ENCODE peak calls at places on chromosomes 6 and 20, in nine cellular contexts. Z is SK-N-SH, A is neural progenitor cell, G is HCT116, R is OCI-LY7, P is GM23338, J is PC-3, L is MM.1S, V is hepatocyte. N is an unnamed sample.

GRCh38 chr6:139150915-139151314 is 16.0 kb downstream of the HECA start:
- DNase-seq in Z (no peak), A (peak), G (no peak), R (no peak), P (no peak), J (no peak), L (no peak), V (no peak), N (no peak)

GRCh38 chr6:157906537-157907061 is 75.1 kb upstream of the SYNJ2 start:
- DNase-seq in Z (no peak), A (no peak), G (no peak), R (no peak), P (no peak), J (no peak), L (no peak), V (no peak), N (no peak)

GRCh38 chr6:159008656-159009288 is 8.8 kb upstream of the RSPH3 start:
- DNase-seq in Z (peak), A (peak), G (no peak), R (peak), P (peak), J (peak), L (peak), V (peak), N (peak)

GRCh38 chr20:10699941-10700340 is 26.1 kb upstream of the JAG1 start:
- DNase-seq in Z (no peak), A (no peak), G (no peak), R (no peak), P (no peak), J (no peak), L (no peak), V (no peak), N (no peak)

GRCh38 chr6:155388546-155388945 is 67.1 kb downstream of the NOX3 start:
- DNase-seq in Z (no peak), A (no peak), G (no peak), R (no peak), P (no peak), J (no peak), L (no peak), V (no peak), N (no peak)

GRCh38 chr20:46767127-46767761 is 57.8 kb downstream of the SLC2A10 start:
- DNase-seq in Z (peak), A (peak), G (peak), R (peak), P (peak), J (peak), L (peak), V (peak), N (peak)

GRCh38 chr6:37126961-37127360 is 43.0 kb upstream of the PIM1 start:
- DNase-seq in Z (no peak), A (no peak), G (no peak), R (no peak), P (peak), J (no peak), L (no peak), V (no peak), N (no peak)

GRCh38 chr6:5087389-5087788 is 2.2 kb downstream of the PPP1R3G start:
- DNase-seq in Z (no peak), A (peak), G (no peak), R (no peak), P (peak), J (no peak), L (no peak), V (no peak), N (no peak)

GRCh38 chr20:14951707-14952106 is 614.3 kb upstream of the FLRT3 start:
- DNase-seq in Z (no peak), A (no peak), G (no peak), R (no peak), P (no peak), J (peak), L (no peak), V (peak), N (peak)

GRCh38 chr6:28982476-28983266 is 22.4 kb downstream of the ZNF311 start:
- DNase-seq in Z (peak), A (peak), G (no peak), R (no peak), P (peak), J (peak), L (peak), V (peak), N (peak)

GRCh38 chr6:83708970-83709747 is at the start of gene SNAP91:
- DNase-seq in Z (peak), A (peak), G (no peak), R (no peak), P (peak), J (no peak), L (peak), V (peak), N (no peak)

GRCh38 chr6:15755555-15755954 is 92.7 kb upstream of the DTNBP1 start:
- DNase-seq in Z (no peak), A (no peak), G (no peak), R (no peak), P (no peak), J (no peak), L (no peak), V (no peak), N (peak)

GRCh38 chr20:38073307-38074010 is 39.9 kb downstream of the RPRD1B start:
- DNase-seq in Z (peak), A (peak), G (peak), R (peak), P (peak), J (peak), L (peak), V (peak), N (peak)

GRCh38 chr6:38713812-38714211 is 1.3 kb upstream of the DNAH8 start:
- DNase-seq in Z (no peak), A (no peak), G (no peak), R (no peak), P (peak), J (peak), L (peak), V (no peak), N (no peak)

GRCh38 chr20:2446845-2447244 is 23.7 kb downstream of the SNRPB start:
- DNase-seq in Z (no peak), A (peak), G (no peak), R (no peak), P (peak), J (no peak), L (no peak), V (no peak), N (no peak)

GRCh38 chr6:524803-525202 is 132.1 kb downstream of the HUS1B start:
- DNase-seq in Z (no peak), A (peak), G (no peak), R (peak), P (no peak), J (no peak), L (no peak), V (no peak), N (no peak)

GRCh38 chr6:1591926-1592325 is 17.8 kb upstream of the FOXC1 start:
- DNase-seq in Z (no peak), A (no peak), G (no peak), R (no peak), P (no peak), J (no peak), L (no peak), V (no peak), N (no peak)
- TF ChIP-seq EZH2phosphoT487 in Z (no peak), A (no peak), G (no peak), R (no peak), P (no peak), J (no peak), L (no peak), V (no peak), N (no peak)

DNA sequence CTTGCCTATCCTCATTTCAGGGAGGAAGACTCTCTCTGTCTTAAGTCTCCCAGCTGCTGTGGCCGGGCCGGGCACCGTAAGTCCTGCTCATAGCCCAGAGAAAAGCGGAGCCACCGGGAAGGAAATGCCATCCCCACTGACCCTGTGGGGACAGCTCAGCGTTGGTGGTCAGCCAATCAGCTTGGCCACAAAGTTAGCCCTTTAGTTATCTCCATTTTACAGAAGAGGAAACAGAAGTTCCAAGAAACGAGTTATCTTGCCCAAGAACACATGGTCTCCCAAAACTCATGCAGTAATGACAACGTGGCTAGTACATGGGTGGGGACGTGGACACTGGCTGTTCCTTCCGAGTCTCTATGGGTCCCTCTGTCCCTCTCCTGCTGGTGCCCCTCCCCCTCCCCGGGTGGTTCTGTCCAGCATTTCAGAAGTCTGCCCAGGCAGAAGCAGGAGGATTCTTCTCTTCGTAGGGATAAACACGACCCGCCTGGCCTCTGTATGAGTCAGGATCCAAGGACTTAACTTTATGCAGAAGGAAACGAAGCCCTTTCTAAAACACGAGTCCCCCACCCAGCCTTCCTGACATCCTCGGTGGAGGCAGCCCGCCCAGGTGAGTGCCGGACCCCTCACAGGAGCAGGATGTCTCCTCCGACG is 273.8 kb downstream of the CDH4 start:
- DNase-seq in Z (no peak), A (peak), G (no peak), R (no peak), P (no peak), J (no peak), L (no peak), V (no peak), N (peak)
- H3K27ac ChIP-seq in Z (no peak), A (no peak), G (no peak), R (no peak), P (no peak), J (no peak), L (no peak), V (no peak), N (no peak)

GRCh38 chr6:25312703-25313102 is 33.5 kb downstream of the CARMIL1 start:
- DNase-seq in Z (no peak), A (no peak), G (peak), R (peak), P (no peak), J (peak), L (no peak), V (peak), N (peak)

GRCh38 chr6:25312034-25312620 is 33.0 kb downstream of the CARMIL1 start:
- DNase-seq in Z (no peak), A (no peak), G (no peak), R (no peak), P (no peak), J (peak), L (no peak), V (no peak), N (peak)

GRCh38 chr6:25309886-25310285 is 30.7 kb downstream of the CARMIL1 start:
- DNase-seq in Z (no peak), A (no peak), G (no peak), R (no peak), P (no peak), J (no peak), L (no peak), V (no peak), N (peak)

GRCh38 chr6:25314776-25315175 is 35.6 kb downstream of the CARMIL1 start:
- DNase-seq in Z (no peak), A (no peak), G (no peak), R (no peak), P (no peak), J (no peak), L (no peak), V (no peak), N (no peak)

GRCh38 chr6:25311251-25311910 is 32.2 kb downstream of the CARMIL1 start:
- DNase-seq in Z (no peak), A (peak), G (peak), R (no peak), P (no peak), J (peak), L (no peak), V (peak), N (peak)
- TF ChIP-seq EZH2phosphoT487 in Z (no peak), A (no peak), G (no peak), R (no peak), P (no peak), J (no peak), L (no peak), V (no peak), N (no peak)

DNA sequence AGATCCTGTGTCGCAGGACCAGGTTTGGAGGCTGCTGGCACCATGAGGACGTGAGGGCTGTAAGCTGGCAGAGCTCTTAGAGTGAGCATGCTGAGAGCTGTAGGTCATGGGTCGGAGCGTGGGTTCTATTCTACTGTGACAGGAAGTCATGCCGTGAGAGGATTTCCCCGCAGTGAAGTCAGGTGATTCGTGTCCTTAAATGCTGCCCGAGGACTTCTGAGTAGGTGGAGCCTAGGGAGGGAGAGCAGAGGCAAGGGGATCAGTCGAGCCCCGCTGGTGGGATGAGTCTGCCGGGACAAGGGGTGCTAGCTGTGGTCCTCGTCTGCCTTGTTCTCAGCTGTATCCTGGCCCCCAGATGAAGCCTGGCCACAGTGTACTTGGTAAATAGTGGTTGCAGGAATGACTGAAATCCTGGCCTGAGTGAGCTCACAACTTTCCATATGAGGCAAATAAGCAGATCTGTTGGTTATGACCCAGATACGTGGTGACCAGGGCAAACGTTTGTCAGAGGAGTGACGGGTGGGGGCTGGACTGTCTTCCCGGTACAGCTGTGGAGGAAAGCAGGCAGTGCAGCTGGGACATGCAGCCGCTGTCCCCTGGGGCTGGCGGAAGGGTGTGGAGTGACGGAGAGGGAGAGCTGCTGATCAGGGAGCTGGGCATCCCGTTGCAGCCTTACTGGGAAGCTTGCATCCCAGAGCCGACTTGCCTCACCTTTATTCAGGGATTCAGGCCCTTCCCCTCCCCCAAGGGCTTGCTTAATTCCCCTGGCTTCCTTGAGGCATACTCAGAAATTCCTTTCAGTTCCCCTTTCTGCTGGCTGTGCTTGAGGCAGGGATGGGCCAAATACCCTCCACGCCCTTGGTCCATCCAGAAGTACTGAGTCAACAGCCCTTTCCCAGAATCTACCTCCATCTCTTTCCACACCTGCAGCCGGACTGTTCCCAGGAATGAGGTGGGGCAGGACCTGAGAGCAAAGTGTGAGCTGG is 250.9 kb upstream of the RREB1 start:
- DNase-seq in Z (peak), A (peak), G (no peak), R (no peak), P (peak), J (peak), L (no peak), V (peak), N (peak)
- H3K27ac ChIP-seq in Z (no peak), A (no peak), G (no peak), R (no peak), P (no peak), J (peak), L (no peak), V (peak), N (no peak)

DNA sequence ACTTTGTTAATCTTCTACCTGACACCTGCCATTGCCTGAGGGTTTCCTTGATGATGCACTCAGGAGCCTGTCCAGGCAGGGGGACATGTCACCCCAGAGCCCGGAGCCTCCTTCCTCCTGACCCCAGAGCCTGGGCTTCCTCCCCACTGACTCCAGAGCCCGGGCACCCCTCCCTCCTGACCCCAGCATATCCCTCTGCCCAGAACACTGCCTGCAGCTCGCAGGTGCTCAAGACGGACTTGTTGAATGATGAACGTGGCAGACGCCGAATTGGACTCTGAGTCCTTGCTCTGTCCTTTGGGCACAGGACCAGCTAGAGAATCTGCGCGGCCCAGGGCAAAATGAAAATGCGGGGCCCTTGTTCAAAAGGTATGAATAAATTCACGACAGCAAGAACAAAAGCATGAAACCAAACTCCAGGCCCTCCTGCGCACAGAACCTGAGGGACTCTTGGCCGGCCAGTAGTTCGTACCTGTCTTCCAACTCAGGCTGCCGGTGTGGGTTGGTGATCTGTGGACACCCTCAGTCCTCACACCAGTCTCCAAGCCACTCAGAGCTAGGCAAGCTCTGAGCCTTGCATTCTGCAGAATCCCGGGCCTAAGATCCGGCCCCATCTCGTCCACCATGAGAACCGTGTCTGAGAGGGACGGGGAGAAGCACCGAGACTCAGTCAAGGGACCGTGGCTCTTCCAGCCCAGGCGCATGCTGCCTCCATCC is 104.8 kb downstream of the BMP7 start:
- DNase-seq in Z (no peak), A (no peak), G (no peak), R (no peak), P (no peak), J (no peak), L (no peak), V (no peak), N (no peak)
- TF ChIP-seq EZH2phosphoT487 in Z (no peak), A (no peak), G (no peak), R (no peak), P (no peak), J (no peak), L (no peak), V (no peak), N (no peak)